ENCODE peak calls at places on chromosome 22, in nine cellular contexts. U is pancreas, C is esophagus squamous epithelium, I is fibroblast of lung, E is tibial artery, Z is adrenal gland, D is cardiac muscle cell, Y is upper lobe of right lung, P is mammary epithelial cell. M is an unnamed sample. For H3K4me1, the result is how much of the 10 kb centered on the place peaks cover.

GRCh38 chr22:44924724-44925123 is 85.1 kb downstream of the PHF21B start:
- DNase-seq in Z (no peak), D (no peak), Y (no peak), I (no peak), E (no peak), P (no peak), U (no peak), C (no peak), M (no peak)

GRCh38 chr22:44179989-44180705 is 578 bp upstream of the PARVG start:
- DNase-seq in Y (peak), C (no peak), Z (no peak), I (no peak), E (no peak), D (no peak), P (no peak), U (no peak), M (no peak)

GRCh38 chr22:35996596-35996995 is 32.0 kb downstream of the RBFOX2 start:
- DNase-seq in C (no peak), P (no peak), I (no peak), U (no peak), D (no peak), E (no peak), Z (no peak), Y (no peak), M (no peak)

GRCh38 chr22:37276771-37277170 is 5.5 kb upstream of the CYTH4 start:
- DNase-seq in U (no peak), I (no peak), C (no peak), Y (no peak), D (no peak), E (no peak), P (no peak), Z (no peak), M (no peak)

GRCh38 chr22:36872084-36872483 is 11.3 kb downstream of the NCF4 start:
- DNase-seq in P (no peak), E (no peak), D (no peak), U (no peak), I (no peak), C (no peak), Z (no peak), Y (no peak), M (no peak)

GRCh38 chr22:31715157-31715778 is 34.7 kb downstream of the PRR14L start:
- DNase-seq in E (no peak), Z (no peak), C (no peak), P (no peak), Y (no peak), D (no peak), U (no peak), I (no peak), M (no peak)

GRCh38 chr22:35630387-35630793 is 13.3 kb upstream of the MB start:
- DNase-seq in Y (peak), U (no peak), P (peak), D (peak), E (no peak), C (no peak), I (peak), Z (no peak), M (no peak)

GRCh38 chr22:38824587-38824986 is 19.2 kb downstream of the NPTXR start:
- DNase-seq in Z (peak), I (peak), U (no peak), P (peak), E (no peak), Y (no peak), C (no peak), D (peak), M (no peak)

GRCh38 chr22:44109417-44109816 is 71.3 kb upstream of the PARVG start:
- DNase-seq in I (no peak), C (no peak), E (no peak), Z (no peak), Y (peak), P (no peak), U (no peak), D (peak), M (no peak)

GRCh38 chr22:44057411-44057987 is 33.4 kb downstream of the PARVB start:
- DNase-seq in Z (no peak), U (no peak), P (no peak), I (no peak), C (no peak), D (no peak), Y (no peak), E (peak), M (no peak)

GRCh38 chr22:24141586-24141985 is 39.7 kb upstream of the SUSD2 start:
- DNase-seq in P (peak), Y (no peak), U (no peak), Z (no peak), C (no peak), E (no peak), D (no peak), I (peak), M (no peak)

GRCh38 chr22:24142831-24143230 is 38.5 kb upstream of the SUSD2 start:
- DNase-seq in Z (no peak), U (no peak), P (no peak), I (no peak), D (no peak), E (no peak), C (no peak), Y (no peak), M (no peak)

GRCh38 chr22:24140357-24140756 is 40.9 kb upstream of the SUSD2 start:
- DNase-seq in P (no peak), E (no peak), I (no peak), Y (no peak), D (no peak), Z (no peak), U (no peak), C (no peak), M (no peak)

GRCh38 chr22:24144056-24144455 is 37.2 kb upstream of the SUSD2 start:
- DNase-seq in D (no peak), Y (no peak), P (no peak), U (no peak), C (no peak), E (no peak), I (no peak), Z (no peak), M (no peak)

GRCh38 chr22:24142241-24142640 is 39.0 kb upstream of the SUSD2 start:
- DNase-seq in E (no peak), Z (no peak), D (no peak), Y (no peak), C (no peak), U (no peak), P (peak), I (no peak), M (no peak)
- H3K4me1 ChIP-seq in E (half or more), Z (half or more), D (under half), Y (half or more), C (under half), U (under half), P (under half), I (under half), M (half or more)

GRCh38 chr22:19959587-19960490 is 18.2 kb upstream of the TXNRD2 start:
- DNase-seq in Y (no peak), I (no peak), Z (no peak), C (no peak), P (no peak), E (no peak), U (peak), D (no peak), M (no peak)
- H3K4me3 ChIP-seq in Y (peak), I (no peak), Z (no peak), C (peak), P (no peak), E (peak), U (no peak), D (no peak), M (no peak)

GRCh38 chr22:46865642-46866041 is 103.2 kb downstream of the TBC1D22A start:
- DNase-seq in U (no peak), Y (no peak), D (no peak), E (no peak), C (no peak), I (no peak), Z (no peak), P (no peak), M (no peak)
- H3K27ac ChIP-seq in U (no peak), Y (no peak), D (no peak), E (no peak), C (no peak), I (no peak), Z (no peak), P (no peak), M (no peak)

DNA sequence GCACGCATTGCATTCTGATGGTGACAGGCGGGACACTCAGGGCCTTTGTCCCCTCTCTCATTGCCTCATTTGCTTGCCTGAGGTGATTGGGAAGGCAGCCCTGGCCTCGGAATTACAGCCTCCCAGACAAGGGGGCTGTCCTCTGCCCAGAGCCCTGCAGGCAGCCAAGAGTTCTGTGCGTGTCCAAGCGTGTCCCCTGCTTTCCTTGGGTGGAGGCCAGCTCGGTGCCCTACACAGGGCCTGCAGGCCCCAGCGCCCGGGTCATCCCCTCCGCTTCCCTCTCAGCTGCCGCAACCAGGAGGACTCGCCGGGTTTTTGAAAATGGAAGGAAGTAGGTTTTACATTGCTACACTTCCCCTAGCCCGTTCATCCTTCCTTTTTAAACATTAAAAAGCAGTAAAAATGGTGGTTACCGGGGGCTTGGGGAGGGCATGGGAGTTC is 1.9 kb downstream of the GRAMD4 start:
- DNase-seq in C (no peak), Y (no peak), D (no peak), I (no peak), Z (no peak), P (no peak), U (no peak), E (peak), M (no peak)
- H3K4me1 ChIP-seq in C (under half), Y (under half), D (under half), I (under half), Z (under half), P (under half), U (under half), E (under half), M (under half)

DNA sequence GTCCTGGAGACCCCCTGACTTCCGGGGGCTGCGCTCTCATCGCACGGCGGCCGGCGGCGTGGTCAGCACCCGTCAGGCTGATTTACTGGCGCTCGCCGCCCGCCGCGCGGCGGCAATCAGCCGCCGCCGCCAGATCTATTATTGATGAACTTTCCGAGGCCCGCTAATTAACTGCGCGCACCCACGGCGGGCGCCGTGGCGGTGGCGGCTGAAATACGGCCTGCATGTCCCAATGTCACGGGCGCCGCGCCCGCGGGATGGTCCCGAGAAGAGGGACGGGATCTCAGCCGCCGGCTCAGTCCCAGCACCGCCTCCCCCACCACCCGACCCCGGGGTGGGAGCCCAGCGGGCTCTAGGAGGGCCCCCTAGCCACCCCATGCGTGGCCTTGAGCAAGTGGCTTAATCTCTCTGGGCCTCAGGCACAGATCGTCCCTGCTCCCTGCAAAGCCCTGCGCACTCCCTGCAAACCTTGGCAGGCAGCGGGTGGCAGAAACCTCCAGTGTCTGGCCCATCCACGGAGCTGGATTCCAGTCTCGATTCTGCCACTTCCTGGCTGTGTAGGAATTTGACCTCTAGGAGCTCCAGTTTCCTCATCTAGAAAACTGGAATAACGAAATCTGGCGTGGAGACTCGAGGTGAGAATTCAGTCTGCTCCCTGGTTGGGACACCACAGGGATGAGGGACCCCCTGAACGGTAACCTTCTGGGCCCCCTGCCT is 187.1 kb downstream of the MN1 start:
- DNase-seq in I (no peak), Z (no peak), Y (no peak), C (no peak), D (no peak), U (no peak), E (no peak), P (no peak), M (no peak)
- H3K4me3 ChIP-seq in I (no peak), Z (no peak), Y (peak), C (peak), D (no peak), U (no peak), E (peak), P (no peak), M (no peak)

GRCh38 chr22:49664371-49664881 is 163.2 kb downstream of the BRD1 start:
- DNase-seq in C (no peak), I (no peak), E (no peak), Z (peak), U (no peak), Y (peak), D (no peak), P (no peak), M (no peak)

GRCh38 chr22:49668402-49668801 is 159.3 kb downstream of the BRD1 start:
- DNase-seq in E (no peak), Y (peak), P (no peak), I (no peak), U (no peak), Z (no peak), D (no peak), C (no peak), M (no peak)

GRCh38 chr22:49664891-49665290 is 162.8 kb downstream of the BRD1 start:
- DNase-seq in C (no peak), P (no peak), D (no peak), Z (no peak), E (no peak), Y (peak), I (no peak), U (no peak), M (no peak)

GRCh38 chr22:49667236-49667635 is 160.4 kb downstream of the BRD1 start:
- DNase-seq in P (no peak), Z (no peak), U (no peak), Y (peak), D (no peak), E (no peak), I (no peak), C (no peak), M (no peak)

GRCh38 chr22:49666146-49666809 is 161.4 kb downstream of the BRD1 start:
- DNase-seq in P (no peak), E (no peak), I (no peak), U (no peak), Z (no peak), D (no peak), Y (peak), C (no peak), M (no peak)
- H3K27ac ChIP-seq in P (no peak), E (no peak), I (no peak), U (no peak), Z (peak), D (no peak), Y (peak), C (no peak), M (no peak)

GRCh38 chr22:40421941-40422340 is 51.5 kb downstream of the SGSM3 start:
- DNase-seq in I (no peak), Y (peak), E (no peak), U (no peak), D (no peak), Z (no peak), C (no peak), P (no peak), M (no peak)
- H3K4me1 ChIP-seq in I (under half), Y (under half), E (under half), U (under half), D (under half), Z (under half), C (under half), P (under half), M (under half)

DNA sequence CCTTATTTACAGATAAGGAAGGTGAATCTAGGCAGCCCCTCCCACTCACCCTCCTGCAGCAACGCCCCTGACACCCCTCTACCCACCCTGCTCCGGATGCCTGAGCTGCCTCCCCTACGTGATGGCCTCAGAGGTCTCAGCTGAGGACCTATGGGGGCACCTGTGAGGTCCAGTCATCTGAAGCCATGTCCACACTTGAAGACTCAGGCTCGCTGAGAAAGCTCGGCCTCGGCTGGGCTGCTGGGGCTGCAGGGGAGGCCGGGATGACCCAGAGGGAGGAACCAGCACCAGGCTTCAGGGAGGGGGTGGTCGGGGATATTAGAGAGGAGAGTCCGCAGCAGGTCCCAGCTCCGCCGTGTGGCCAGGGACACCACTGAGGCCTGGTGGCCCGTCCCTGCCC is 92.8 kb downstream of the BRD1 start:
- DNase-seq in P (no peak), I (no peak), C (no peak), Z (no peak), D (no peak), U (peak), Y (peak), E (no peak), M (no peak)
- H3K4me3 ChIP-seq in P (no peak), I (no peak), C (no peak), Z (no peak), D (no peak), U (no peak), Y (no peak), E (no peak), M (no peak)